ENCODE peak calls at places on chromosome 22, in nine cellular contexts. M, B, Y, D, G, R, N, V and H are unnamed samples. For H3K9me3, the result is how much of the 10 kb centered on the place peaks cover.

GRCh38 chr22:37273126-37273845 is 9.0 kb upstream of the CYTH4 start:
- DNase-seq in R (no peak), N (peak), G (no peak), M (peak), D (no peak), V (no peak), Y (no peak), B (no peak), H (no peak)

GRCh38 chr22:24588370-24588755 is 4.5 kb downstream of the LRRC75B start:
- DNase-seq in G (no peak), M (no peak), B (no peak), V (no peak), D (no peak), N (peak), R (no peak), Y (no peak), H (no peak)

GRCh38 chr22:27308513-27308912 is 493.0 kb downstream of the MN1 start:
- DNase-seq in N (no peak), D (no peak), B (no peak), Y (no peak), G (no peak), M (no peak), R (no peak), V (no peak), H (no peak)

GRCh38 chr22:30591191-30591587 is 521 bp downstream of the PES1 start:
- DNase-seq in M (no peak), V (no peak), Y (no peak), D (no peak), B (no peak), G (no peak), R (no peak), N (peak), H (no peak)

GRCh38 chr22:36405671-36406070 is 17.9 kb upstream of the MYH9 start:
- DNase-seq in B (no peak), V (no peak), Y (no peak), N (no peak), R (no peak), M (no peak), G (peak), D (peak), H (no peak)

GRCh38 chr22:45905924-45906865 is 70.8 kb downstream of the WNT7B start:
- DNase-seq in G (no peak), N (peak), D (no peak), M (no peak), R (no peak), B (no peak), V (no peak), Y (no peak), H (no peak)

GRCh38 chr22:42926034-42926433 is 69.0 kb upstream of the ARFGAP3 start:
- DNase-seq in M (no peak), G (no peak), Y (no peak), B (no peak), R (no peak), V (no peak), D (peak), N (peak), H (no peak)

GRCh38 chr22:38923463-38924196 is 33.8 kb upstream of the APOBEC3A start:
- DNase-seq in G (peak), R (peak), Y (peak), B (peak), V (peak), M (peak), N (peak), D (peak), H (peak)

GRCh38 chr22:35544810-35545209 is 4.2 kb downstream of the RASD2 start:
- DNase-seq in B (no peak), Y (no peak), V (no peak), N (no peak), D (no peak), G (no peak), M (no peak), R (no peak), H (no peak)

GRCh38 chr22:42939941-42940653 is 74.9 kb downstream of the PACSIN2 start:
- DNase-seq in R (peak), G (peak), D (peak), V (no peak), N (peak), M (no peak), B (no peak), Y (no peak), H (no peak)

GRCh38 chr22:42330953-42331525 is 60.6 kb upstream of the TCF20 start:
- DNase-seq in Y (peak), D (no peak), N (no peak), M (no peak), V (no peak), R (no peak), G (no peak), B (no peak), H (peak)

GRCh38 chr22:43706151-43706550 is 106.0 kb downstream of the EFCAB6 start:
- DNase-seq in D (no peak), N (no peak), B (no peak), Y (no peak), R (no peak), M (no peak), G (no peak), V (no peak), H (no peak)

GRCh38 chr22:45550891-45551290 is 48.2 kb downstream of the FBLN1 start:
- DNase-seq in D (no peak), Y (peak), G (no peak), M (no peak), B (no peak), N (peak), R (no peak), V (no peak), H (no peak)

GRCh38 chr22:17884951-17885350 is 110.7 kb upstream of the BID start:
- DNase-seq in B (no peak), R (no peak), V (no peak), N (no peak), Y (no peak), G (no peak), M (no peak), D (no peak), H (no peak)

GRCh38 chr22:20508815-20509271 is 1.4 kb downstream of the MED15 start:
- DNase-seq in D (no peak), R (no peak), M (no peak), N (peak), Y (no peak), V (no peak), G (no peak), B (no peak), H (no peak)

GRCh38 chr22:36965716-36966115 is 52.3 kb downstream of the CSF2RB start:
- DNase-seq in R (no peak), B (no peak), G (no peak), M (no peak), Y (no peak), N (no peak), V (no peak), D (no peak), H (no peak)

GRCh38 chr22:28883657-28883916 is 215 bp downstream of the ZNRF3 start:
- DNase-seq in R (no peak), B (no peak), M (no peak), N (no peak), V (no peak), Y (no peak), D (no peak), G (no peak), H (no peak)

GRCh38 chr22:26588749-26589366 is 1.1 kb downstream of the TPST2 start:
- DNase-seq in R (no peak), M (no peak), Y (no peak), V (no peak), G (no peak), D (no peak), B (no peak), N (no peak), H (no peak)

GRCh38 chr22:31818481-31819392 is 64.9 kb downstream of the DEPDC5 start:
- DNase-seq in N (peak), D (no peak), M (no peak), G (no peak), B (no peak), Y (no peak), V (no peak), R (no peak), H (no peak)

GRCh38 chr22:35868938-35869337 is 151.3 kb downstream of the APOL5 start:
- DNase-seq in B (no peak), R (no peak), Y (no peak), G (no peak), V (no peak), N (no peak), D (no peak), M (no peak), H (peak)

GRCh38 chr22:50581950-50582561 is 593 bp downstream of the CHKB start:
- DNase-seq in B (no peak), G (peak), R (no peak), M (peak), D (no peak), V (no peak), Y (no peak), N (peak), H (no peak)

GRCh38 chr22:36954251-36955014 is 41.0 kb downstream of the CSF2RB start:
- DNase-seq in B (no peak), D (no peak), N (peak), M (no peak), V (no peak), G (no peak), R (no peak), Y (no peak), H (no peak)

GRCh38 chr22:20885557-20886323 is 26.9 kb downstream of the SNAP29 start:
- DNase-seq in Y (peak), V (peak), M (peak), G (peak), N (peak), B (peak), R (peak), D (peak), H (no peak)

GRCh38 chr22:20783300-20783673 is 9.4 kb downstream of the SERPIND1 start:
- DNase-seq in N (no peak), B (no peak), R (no peak), Y (no peak), D (no peak), M (no peak), V (no peak), G (no peak), H (no peak)

GRCh38 chr22:24819941-24820461 is 14.0 kb downstream of the SGSM1 start:
- DNase-seq in M (no peak), G (peak), D (peak), V (no peak), R (no peak), Y (peak), B (peak), N (no peak), H (no peak)

GRCh38 chr22:23583836-23584235 is 3.7 kb upstream of the IGLL1 start:
- DNase-seq in G (no peak), Y (no peak), M (no peak), R (no peak), V (no peak), B (no peak), D (no peak), N (no peak), H (no peak)

GRCh38 chr22:22955276-22955798 is 67.7 kb downstream of the IGLL5 start:
- DNase-seq in B (no peak), D (no peak), G (no peak), N (peak), M (peak), Y (no peak), V (no peak), R (no peak), H (no peak)

GRCh38 chr22:46183733-46184132 is 33.4 kb downstream of the PPARA start:
- DNase-seq in N (no peak), B (no peak), Y (no peak), D (no peak), V (no peak), M (no peak), R (no peak), G (no peak), H (no peak)

GRCh38 chr22:48099251-48099650 is 1336.8 kb downstream of the TBC1D22A start:
- DNase-seq in B (peak), M (no peak), R (no peak), Y (no peak), V (no peak), N (no peak), G (no peak), D (peak), H (no peak)
- H3K9me3 ChIP-seq in B (under half), M (under half), R (under half), Y (under half), V (under half), N (under half), G (under half), D (under half), H (under half)

GRCh38 chr22:11628651-11629511 is 3899.1 kb upstream of the OR11H1 start:
- DNase-seq in R (no peak), N (peak), M (no peak), D (peak), Y (peak), G (no peak), B (no peak), V (no peak), H (no peak)
- H3K9me3 ChIP-seq in R (under half), N (under half), M (under half), D (under half), Y (under half), G (half or more), B (under half), V (under half), H (under half)

GRCh38 chr22:48097723-48098122 is 1335.3 kb downstream of the TBC1D22A start:
- DNase-seq in M (no peak), Y (no peak), N (no peak), G (no peak), D (no peak), B (no peak), V (no peak), R (no peak), H (no peak)

GRCh38 chr22:48098243-48098935 is 1335.9 kb downstream of the TBC1D22A start:
- DNase-seq in D (no peak), R (no peak), V (no peak), G (no peak), M (no peak), Y (no peak), B (peak), N (no peak), H (no peak)

GRCh38 chr22:48098936-48099245 is 1336.4 kb downstream of the TBC1D22A start:
- DNase-seq in G (no peak), D (no peak), V (no peak), R (no peak), N (no peak), Y (no peak), M (no peak), B (peak), H (no peak)

GRCh38 chr22:48096411-48096810 is 1334.0 kb downstream of the TBC1D22A start:
- DNase-seq in G (no peak), V (no peak), R (no peak), M (no peak), N (no peak), Y (no peak), D (no peak), B (peak), H (no peak)

DNA sequence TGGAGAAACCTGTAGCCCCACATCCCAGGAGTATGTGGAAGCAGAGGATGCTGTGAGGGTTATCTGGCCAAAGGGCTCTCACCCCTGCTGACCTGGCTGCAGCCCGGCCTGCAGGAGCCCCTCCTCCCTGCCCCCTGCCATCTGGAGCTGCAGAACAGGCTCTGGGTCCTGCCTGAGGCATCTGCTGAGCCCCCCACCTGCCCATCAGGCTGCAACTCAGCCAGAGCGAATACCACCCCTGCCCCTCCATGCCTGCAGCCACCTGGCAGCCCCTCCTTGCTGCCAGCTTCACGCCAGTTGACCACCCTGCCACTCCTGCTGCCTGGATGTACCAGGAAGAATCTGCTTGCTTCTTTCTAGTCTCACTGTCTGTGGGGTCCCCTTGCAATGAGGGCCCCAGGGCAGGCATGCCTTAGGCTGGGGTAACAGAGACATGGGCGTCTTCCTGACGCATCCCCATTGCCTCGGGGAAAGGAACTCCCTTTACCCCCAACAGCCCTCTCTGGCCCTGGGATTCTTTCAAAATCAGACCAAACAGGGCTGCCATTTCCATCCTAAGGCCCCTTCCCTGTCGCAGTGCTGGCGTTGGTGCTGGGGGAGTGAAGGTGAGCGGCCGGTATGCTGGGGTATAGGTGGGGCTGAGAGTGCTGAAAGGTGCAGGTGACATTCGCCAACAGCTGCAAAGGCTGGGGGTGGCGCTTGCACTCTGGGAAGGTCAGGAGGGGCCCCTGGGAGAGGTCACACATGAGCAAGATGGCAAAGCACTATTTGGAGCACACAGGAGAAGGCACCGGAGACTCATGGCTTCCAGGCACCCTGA is 1334.6 kb downstream of the TBC1D22A start:
- DNase-seq in Y (no peak), M (no peak), R (no peak), N (no peak), V (peak), G (no peak), B (peak), D (peak), H (no peak)
- H3K9me3 ChIP-seq in Y (under half), M (under half), R (under half), N (under half), V (under half), G (under half), B (under half), D (under half), H (under half)

GRCh38 chr22:47303161-47303890 is 540.9 kb downstream of the TBC1D22A start:
- DNase-seq in V (no peak), R (no peak), G (no peak), M (no peak), D (no peak), N (peak), Y (peak), B (no peak), H (no peak)
- H3K9me3 ChIP-seq in V (under half), R (under half), G (under half), M (under half), D (under half), N (under half), Y (under half), B (under half), H (under half)

GRCh38 chr22:47902646-47903180 is 1140.3 kb downstream of the TBC1D22A start:
- DNase-seq in Y (no peak), D (no peak), B (no peak), N (no peak), V (no peak), G (no peak), R (no peak), M (no peak), H (no peak)

GRCh38 chr22:47901911-47902310 is 1139.5 kb downstream of the TBC1D22A start:
- DNase-seq in D (no peak), R (no peak), N (no peak), G (no peak), M (no peak), V (no peak), Y (no peak), B (no peak), H (no peak)

GRCh38 chr22:47899894-47900293 is 1137.4 kb downstream of the TBC1D22A start:
- DNase-seq in R (no peak), M (no peak), Y (no peak), D (no peak), V (no peak), B (no peak), G (no peak), N (no peak), H (no peak)

DNA sequence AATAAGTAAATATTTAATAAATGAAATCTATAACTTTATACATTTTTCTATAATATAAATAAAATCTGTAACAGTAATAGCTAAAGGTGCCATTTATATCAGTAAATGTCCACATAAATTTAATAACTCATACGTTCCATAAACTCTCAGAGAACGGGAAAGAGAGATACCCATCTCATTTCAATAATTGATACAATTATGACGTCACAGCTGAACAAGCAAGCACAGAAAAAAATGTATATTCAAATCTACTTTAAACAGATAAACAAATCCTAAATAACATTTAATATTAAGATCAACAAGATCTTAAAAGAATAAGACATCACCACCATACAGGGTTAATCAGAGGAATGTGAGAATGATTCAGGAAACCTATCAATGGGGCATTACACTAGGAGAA is 1136.5 kb downstream of the TBC1D22A start:
- DNase-seq in M (no peak), R (no peak), B (no peak), D (no peak), N (no peak), Y (no peak), G (no peak), V (no peak), H (no peak)
- H3K9me3 ChIP-seq in M (under half), R (under half), B (under half), D (under half), N (under half), Y (under half), G (under half), V (under half), H (under half)

DNA sequence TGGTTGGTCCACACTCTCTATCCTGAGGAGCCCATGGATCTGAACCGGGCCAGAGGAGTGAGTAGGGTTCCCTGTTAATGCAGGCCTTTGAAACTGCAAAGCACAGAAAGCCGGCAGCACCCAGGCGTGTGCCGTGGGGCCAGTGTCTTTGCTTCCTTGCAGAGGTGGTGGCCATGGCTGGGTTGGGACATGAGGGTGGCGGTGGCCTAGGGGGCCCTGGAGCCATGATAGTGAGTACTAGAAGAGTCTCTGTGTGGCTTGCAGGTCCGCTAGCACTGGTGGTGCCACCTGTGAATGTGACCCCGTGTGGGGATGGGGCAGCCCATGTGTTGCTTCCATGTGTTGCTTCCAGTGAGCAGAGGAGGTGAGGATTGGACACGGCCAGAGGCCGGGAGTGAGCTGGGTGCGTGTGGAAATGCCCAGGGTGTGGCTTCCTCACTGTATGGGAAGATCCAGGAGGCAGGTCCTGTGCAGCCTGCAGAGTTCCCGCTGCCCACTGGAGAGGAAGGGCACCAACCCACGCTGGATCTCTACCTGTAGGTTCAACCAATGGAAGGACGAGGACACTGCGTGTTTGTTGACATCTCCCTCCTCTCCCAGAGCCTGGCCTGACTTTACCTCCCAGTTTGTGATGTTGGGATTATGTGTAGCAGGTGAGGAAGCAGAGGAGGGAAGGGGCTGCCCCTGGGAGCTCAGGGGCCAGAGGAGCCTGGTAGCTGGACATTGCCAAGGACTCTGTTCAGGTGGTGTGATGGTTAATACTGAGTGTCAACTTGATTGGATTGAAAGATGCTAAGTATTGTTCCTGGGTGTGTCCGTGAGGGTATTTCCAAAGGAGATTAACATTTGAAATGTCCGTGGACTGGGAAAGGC is 796.6 kb downstream of the TBC1D22A start:
- DNase-seq in R (no peak), G (no peak), N (no peak), M (no peak), D (no peak), V (no peak), Y (no peak), B (no peak), H (no peak)
- H3K9me3 ChIP-seq in R (under half), G (under half), N (under half), M (under half), D (under half), V (under half), Y (under half), B (under half), H (under half)

GRCh38 chr22:49574205-49574604 is 253.5 kb downstream of the BRD1 start:
- DNase-seq in N (peak), V (no peak), M (no peak), G (peak), R (no peak), Y (peak), B (no peak), D (no peak), H (no peak)

GRCh38 chr22:49576241-49577141 is 251.2 kb downstream of the BRD1 start:
- DNase-seq in M (no peak), G (peak), R (no peak), N (peak), B (no peak), V (no peak), D (no peak), Y (peak), H (no peak)

GRCh38 chr22:49573109-49573765 is 254.4 kb downstream of the BRD1 start:
- DNase-seq in D (no peak), R (no peak), V (no peak), B (no peak), N (peak), M (no peak), Y (peak), G (peak), H (no peak)

GRCh38 chr22:49575703-49576081 is 252.0 kb downstream of the BRD1 start:
- DNase-seq in V (no peak), G (no peak), M (no peak), R (no peak), D (no peak), N (peak), Y (peak), B (no peak), H (no peak)

GRCh38 chr22:49574861-49575702 is 252.6 kb downstream of the BRD1 start:
- DNase-seq in R (no peak), N (peak), G (peak), Y (peak), V (no peak), M (no peak), B (no peak), D (no peak), H (no peak)
- H3K9me3 ChIP-seq in R (under half), N (under half), G (under half), Y (under half), V (under half), M (under half), B (under half), D (under half), H (under half)